ENCODE peak calls at places on chromosomes 12 and 14, in five cellular contexts. Q is stomach, W is heart left ventricle, L is body of pancreas, C is transverse colon. M is an unnamed sample.

GRCh38 chr12:30882706-30883105 is 43.8 kb upstream of the TSPAN11 start:
- DNase-seq in Q (no peak), W (no peak), L (no peak), C (no peak), M (no peak)

GRCh38 chr12:96236221-96236822 is 42.1 kb downstream of the ELK3 start:
- DNase-seq in Q (no peak), W (no peak), L (no peak), C (peak; percentile 25), M (peak; percentile 30)

GRCh38 chr12:25743679-25744078 is 190.6 kb upstream of the LMNTD1 start:
- DNase-seq in Q (no peak), W (no peak), L (no peak), C (no peak), M (no peak)

GRCh38 chr12:50271724-50272247 is 11.5 kb downstream of the LIMA1 start:
- DNase-seq in Q (no peak), W (no peak), L (no peak), C (no peak), M (no peak)

GRCh38 chr14:83473416-83473815 is 1939.8 kb upstream of the SEL1L start:
- DNase-seq in Q (no peak), W (no peak), L (no peak), C (no peak), M (no peak)

GRCh38 chr14:78758333-78758732 is 588.2 kb downstream of the NRXN3 start:
- DNase-seq in Q (no peak), W (no peak), L (no peak), C (no peak), M (peak; percentile 2)

GRCh38 chr12:92987846-92988621 is 58.9 kb upstream of the EEA1 start:
- DNase-seq in Q (no peak), W (no peak), L (peak; percentile 21), C (peak; percentile 50), M (no peak)

GRCh38 chr14:74959596-74960180 is 4.3 kb upstream of the PGF start:
- DNase-seq in Q (no peak), W (no peak), L (no peak), C (no peak), M (no peak)

GRCh38 chr14:75604979-75605825 is 26.8 kb downstream of the FLVCR2 start:
- DNase-seq in Q (no peak), W (no peak), L (no peak), C (no peak), M (no peak)

GRCh38 chr12:95805864-95806669 is 15.5 kb upstream of the NTN4 start:
- DNase-seq in Q (no peak), W (no peak), L (no peak), C (no peak), M (no peak)

GRCh38 chr12:7031306-7031705 is 13.0 kb upstream of the LPCAT3 start:
- DNase-seq in Q (no peak), W (no peak), L (no peak), C (no peak), M (no peak)

GRCh38 chr14:73943083-73943482 is 6.8 kb downstream of the FAM161B start:
- DNase-seq in Q (no peak), W (no peak), L (no peak), C (no peak), M (peak; percentile 57)

GRCh38 chr12:12467701-12468218 is 94.9 kb downstream of the DUSP16 start:
- DNase-seq in Q (no peak), W (no peak), L (no peak), C (peak; percentile 30), M (peak; percentile 38)

GRCh38 chr12:6946033-6946919 is 2.5 kb downstream of the C12orf57 start:
- DNase-seq in Q (peak; percentile 97), W (peak; percentile 79), L (peak; percentile 98), C (peak; percentile 95), M (peak; percentile 98)

GRCh38 chr12:76921891-76922664 is 43.3 kb upstream of the CSRP2 start:
- DNase-seq in Q (no peak), W (no peak), L (no peak), C (no peak), M (no peak)

GRCh38 chr12:129911437-129912049 is 7.7 kb upstream of the TMEM132D start:
- DNase-seq in Q (peak; percentile 63), W (no peak), L (peak; percentile 59), C (peak; percentile 33), M (peak; percentile 34)

GRCh38 chr12:77229640-77230442 is 164.5 kb upstream of the E2F7 start:
- DNase-seq in Q (no peak), W (no peak), L (no peak), C (no peak), M (no peak)

GRCh38 chr14:74620497-74620921 is 8.5 kb upstream of the LTBP2 start:
- DNase-seq in Q (no peak), W (no peak), L (no peak), C (no peak), M (no peak)

GRCh38 chr12:57940052-57940914 is 1.1 kb upstream of the ATP23 start:
- DNase-seq in Q (no peak), W (no peak), L (no peak), C (no peak), M (peak; percentile 5)
- H3K4me3 ChIP-seq in Q (peak overlapping the region; percentile 60), W (peak overlapping the region; percentile 66), L (no peak overlapping the region), C (no peak overlapping the region), M (peak overlapping the region; percentile 56)

DNA sequence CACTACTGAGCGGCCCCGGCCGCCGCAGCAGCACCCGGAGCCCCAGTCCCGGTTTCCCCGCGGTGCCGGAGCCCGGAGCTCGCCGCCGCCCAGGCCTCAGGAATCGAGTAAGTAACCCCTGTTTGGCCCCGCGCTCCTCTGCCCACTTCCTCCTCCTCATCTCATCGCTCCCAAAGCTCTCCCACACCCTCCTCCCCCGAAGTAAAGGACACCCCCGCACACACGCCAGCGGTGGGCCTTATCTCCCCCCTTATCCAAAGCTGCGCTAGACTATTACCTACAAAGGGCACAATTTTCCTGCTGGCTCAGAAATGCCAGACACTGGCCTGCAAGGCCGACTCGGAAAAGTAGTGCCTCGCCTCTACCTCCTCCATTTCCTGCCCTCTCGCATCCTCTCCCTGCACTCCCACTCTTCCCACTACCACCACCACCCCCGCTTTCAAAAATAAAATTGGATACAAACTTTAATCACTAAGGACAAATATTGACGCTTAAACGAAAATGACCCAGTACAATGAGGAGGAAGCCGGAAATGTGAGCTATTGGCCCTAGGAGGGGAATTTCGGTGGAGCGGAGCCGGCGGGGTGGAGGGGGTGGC is 581 bp upstream of the FOXG1 start:
- DNase-seq in Q (no peak), W (no peak), L (no peak), C (no peak), M (no peak)
- H3K27me3 ChIP-seq in Q (peaks cover 83% of the 10 kb centered on the region), W (peaks cover 94% of the 10 kb centered on the region), L (peaks cover 4% of the 10 kb centered on the region), C (peaks cover 96% of the 10 kb centered on the region), M (peaks cover 32% of the 10 kb centered on the region)

GRCh38 chr14:81521356-81521755 is 12.3 kb downstream of the SEL1L start:
- DNase-seq in Q (no peak), W (no peak), L (no peak), C (no peak), M (no peak)

GRCh38 chr14:81523016-81523415 is 10.6 kb downstream of the SEL1L start:
- DNase-seq in Q (no peak), W (no peak), L (no peak), C (no peak), M (no peak)

GRCh38 chr14:81517798-81518398 is 15.8 kb downstream of the SEL1L start:
- DNase-seq in Q (no peak), W (no peak), L (peak; percentile 50), C (peak; percentile 30), M (no peak)

GRCh38 chr14:81516941-81517797 is 16.5 kb downstream of the SEL1L start:
- DNase-seq in Q (no peak), W (no peak), L (no peak), C (peak; percentile 30), M (no peak)

DNA sequence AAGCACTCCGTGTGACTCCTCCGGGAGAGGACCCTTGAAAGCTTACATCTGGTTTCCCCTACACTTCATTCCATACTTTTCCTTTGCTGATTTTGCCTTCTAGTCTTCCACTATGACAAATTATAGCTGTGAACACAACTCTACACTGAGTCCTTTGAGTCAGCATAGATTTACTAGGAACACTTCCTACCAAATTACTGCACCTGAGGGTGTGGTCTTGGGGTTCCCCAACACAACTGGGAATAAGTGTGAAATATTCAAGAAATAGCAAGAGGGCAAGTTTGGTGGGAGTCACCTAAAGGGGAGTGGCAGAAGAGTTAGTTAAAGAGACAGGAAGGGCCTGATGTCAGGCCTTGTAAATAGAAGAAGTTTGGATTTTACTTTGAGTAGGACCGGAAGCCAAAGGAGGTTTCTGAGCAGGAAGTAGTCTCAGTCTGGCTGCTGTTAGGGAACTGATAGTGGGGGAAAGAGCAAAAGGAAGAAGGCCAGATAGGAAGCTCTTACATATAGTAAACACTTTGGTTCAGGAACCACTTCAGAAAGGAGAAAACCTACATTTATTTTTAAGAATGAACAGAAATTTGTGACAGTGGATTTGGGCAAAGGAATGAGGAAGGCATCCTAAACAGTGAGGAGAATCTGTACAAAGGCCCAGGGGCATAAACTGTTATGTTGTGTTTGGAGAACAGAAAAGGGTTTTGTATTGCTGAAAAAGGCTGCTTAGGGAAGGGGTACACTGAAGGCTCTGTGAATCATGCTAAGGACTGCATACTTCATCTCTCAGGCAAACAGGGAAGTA is 14.3 kb downstream of the SEL1L start:
- DNase-seq in Q (no peak), W (no peak), L (no peak), C (no peak), M (no peak)
- H3K27ac ChIP-seq in Q (peak overlapping the region; percentile 45), W (peak overlapping the region; percentile 64), L (no peak overlapping the region), C (peak overlapping the region; percentile 83), M (peak overlapping the region; percentile 77)

DNA sequence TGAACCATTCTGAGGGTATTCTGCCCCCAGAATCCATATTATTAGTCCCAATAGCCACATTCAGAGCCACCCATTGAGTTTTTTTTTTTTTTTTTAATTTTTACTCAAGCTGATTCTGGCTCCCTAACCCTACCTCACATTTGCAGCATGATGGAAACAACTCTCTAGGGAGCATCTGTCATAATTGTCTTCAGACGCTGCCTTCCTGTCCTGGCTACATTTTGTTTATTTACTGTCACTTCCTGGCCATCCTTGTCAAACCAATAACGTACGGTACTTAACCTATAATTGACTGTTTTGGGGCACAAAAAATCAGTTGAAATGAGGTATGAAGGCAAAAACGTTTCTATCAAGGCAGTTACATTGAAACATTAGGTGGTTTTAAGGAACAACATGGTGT is 2.1 kb downstream of the GLIPR1 start:
- DNase-seq in Q (no peak), W (no peak), L (no peak), C (no peak), M (peak; percentile 20)
- H3K4me3 ChIP-seq in Q (peak overlapping the region; percentile 47), W (peak overlapping the region; percentile 43), L (no peak overlapping the region), C (no peak overlapping the region), M (peak overlapping the region; percentile 10)

GRCh38 chr12:62655524-62656160 is 189.0 kb downstream of the MON2 start:
- DNase-seq in Q (no peak), W (no peak), L (no peak), C (no peak), M (no peak)

GRCh38 chr12:62653740-62654139 is 187.1 kb downstream of the MON2 start:
- DNase-seq in Q (no peak), W (no peak), L (no peak), C (no peak), M (no peak)

GRCh38 chr12:62654558-62655241 is 188.1 kb downstream of the MON2 start:
- DNase-seq in Q (no peak), W (no peak), L (no peak), C (no peak), M (no peak)

GRCh38 chr12:62651138-62651537 is 184.5 kb downstream of the MON2 start:
- DNase-seq in Q (no peak), W (no peak), L (no peak), C (no peak), M (no peak)

DNA sequence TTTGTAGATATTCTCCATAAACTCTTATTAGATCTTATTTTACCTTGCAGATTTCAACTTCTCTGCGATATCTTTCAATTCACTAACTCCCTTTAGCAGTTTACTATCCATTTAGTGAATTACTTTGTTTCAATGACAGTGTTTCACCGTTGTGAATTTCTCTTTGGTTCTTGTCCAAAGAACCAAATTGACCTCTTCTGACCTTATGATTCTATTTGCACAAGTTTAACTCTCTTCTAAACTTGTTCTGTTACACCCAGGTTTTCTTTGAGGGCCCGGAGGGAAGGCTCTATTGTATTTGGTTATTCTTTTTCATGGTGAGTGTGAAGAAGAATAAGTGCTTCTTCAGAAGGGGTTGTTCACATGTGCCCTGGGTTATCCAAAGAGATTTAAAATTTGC is 186.7 kb downstream of the MON2 start:
- DNase-seq in Q (no peak), W (no peak), L (no peak), C (no peak), M (no peak)
- H3K27me3 ChIP-seq in Q (no peaks in the 10 kb centered on the region), W (no peaks in the 10 kb centered on the region), L (no peaks in the 10 kb centered on the region), C (no peaks in the 10 kb centered on the region), M (no peaks in the 10 kb centered on the region)